ENCODE peak calls at places on chromosomes 13 and 19, in seven cellular contexts. K is stimulated activated CD4-positive, alpha-beta T cell treated with anti-CD3 and anti-CD28 coated beads, Interleukin-4, amount 100 ng/mL, for 48 hours; N is kidney glomerular epithelial cell; S is iPS DF 19.7; L is HEK293T; W is BE2C; F is astrocyte. R is an unnamed sample.

GRCh38 chr19:6577410-6578125 is 13.4 kb downstream of the CD70 start:
- DNase-seq in K (no peak), N (no peak), S (no peak), L (no peak), W (no peak), F (no peak), R (no peak)

GRCh38 chr13:110472904-110473563 is 88.5 kb downstream of the RAB20 start:
- DNase-seq in K (no peak), N (no peak), S (no peak), L (no peak), W (no peak), F (no peak), R (no peak)

GRCh38 chr19:44447864-44448674 is at the start of gene ZNF229:
- DNase-seq in K (peak), N (peak), S (peak), L (no peak), W (peak), F (peak), R (peak)

GRCh38 chr13:43316997-43317396 is 293.6 kb downstream of the DNAJC15 start:
- DNase-seq in K (no peak), N (peak), S (no peak), L (no peak), W (peak), F (peak), R (peak)

GRCh38 chr19:3386447-3387234 is 20.3 kb downstream of the NFIC start:
- DNase-seq in K (no peak), N (no peak), S (no peak), L (no peak), W (no peak), F (no peak), R (no peak)

GRCh38 chr19:51012661-51013190 is 6.8 kb downstream of the KLK10 start:
- DNase-seq in K (no peak), N (no peak), S (no peak), L (no peak), W (no peak), F (no peak), R (no peak)

GRCh38 chr19:6362024-6362344 is 653 bp downstream of the CLPP start:
- DNase-seq in K (no peak), N (no peak), S (no peak), L (no peak), W (no peak), F (no peak), R (no peak)

GRCh38 chr13:75271851-75272250 is 210.1 kb downstream of the TBC1D4 start:
- DNase-seq in K (no peak), N (no peak), S (no peak), L (no peak), W (no peak), F (peak), R (no peak)

R was measured in NCI-H2081.